ENCODE peak calls at places on chromosomes 7 and 10, in nine cellular contexts. S, M, C, K, R, A, V, Z and P are unnamed samples.

GRCh38 chr10:3482200-3482993 is 302.6 kb downstream of the KLF6 start:
- DNase-seq in S (peak), M (peak), C (peak), K (peak), R (peak), A (peak), V (peak), Z (no peak), P (no peak)

GRCh38 chr7:50529093-50529862 is 35.9 kb downstream of the DDC start:
- DNase-seq in S (no peak), M (no peak), C (no peak), K (no peak), R (no peak), A (no peak), V (no peak), Z (no peak), P (no peak)

GRCh38 chr10:17386616-17387075 is 67.7 kb downstream of the ST8SIA6 start:
- DNase-seq in S (peak), M (no peak), C (no peak), K (no peak), R (no peak), A (no peak), V (no peak), Z (no peak), P (no peak)

GRCh38 chr7:131123991-131124629 is 203.6 kb upstream of the MKLN1 start:
- DNase-seq in S (no peak), M (no peak), C (no peak), K (no peak), R (peak), A (no peak), V (no peak), Z (no peak), P (peak)

GRCh38 chr10:26216577-26216948 is at the start of gene GAD2:
- DNase-seq in S (peak), M (peak), C (no peak), K (no peak), R (no peak), A (no peak), V (no peak), Z (no peak), P (no peak)

GRCh38 chr10:113735913-113736312 is 15.6 kb upstream of the PLEKHS1 start:
- DNase-seq in S (peak), M (peak), C (peak), K (peak), R (peak), A (no peak), V (no peak), Z (no peak), P (no peak)

GRCh38 chr10:114273910-114274309 is 34.9 kb downstream of the VWA2 start:
- DNase-seq in S (no peak), M (no peak), C (no peak), K (no peak), R (no peak), A (no peak), V (no peak), Z (no peak), P (no peak)

GRCh38 chr10:104472957-104473745 is 119.5 kb downstream of the CFAP58 start:
- DNase-seq in S (no peak), M (no peak), C (no peak), K (peak), R (no peak), A (no peak), V (no peak), Z (no peak), P (no peak)

GRCh38 chr7:109003742-109004141 is 434.1 kb downstream of the DNAJB9 start:
- DNase-seq in S (no peak), M (no peak), C (peak), K (no peak), R (no peak), A (no peak), V (no peak), Z (no peak), P (no peak)

GRCh38 chr7:22885824-22886255 is 63.2 kb upstream of the TOMM7 start:
- DNase-seq in S (no peak), M (no peak), C (no peak), K (no peak), R (peak), A (no peak), V (no peak), Z (no peak), P (peak)

GRCh38 chr7:42227523-42227922 is 9.5 kb downstream of the GLI3 start:
- DNase-seq in S (peak), M (peak), C (no peak), K (no peak), R (no peak), A (no peak), V (no peak), Z (no peak), P (peak)

GRCh38 chr7:25887266-25887665 is 264.7 kb upstream of the NFE2L3 start:
- DNase-seq in S (no peak), M (no peak), C (no peak), K (no peak), R (no peak), A (no peak), V (no peak), Z (no peak), P (no peak)

GRCh38 chr7:128742206-128742605 is 3.0 kb downstream of the CALU start:
- DNase-seq in S (no peak), M (no peak), C (no peak), K (peak), R (no peak), A (no peak), V (peak), Z (no peak), P (no peak)

GRCh38 chr10:87038786-87039185 is 18.7 kb downstream of the FAM25A start:
- DNase-seq in S (no peak), M (no peak), C (no peak), K (peak), R (no peak), A (no peak), V (peak), Z (no peak), P (no peak)

GRCh38 chr10:22609719-22610118 is 104.7 kb downstream of the PIP4K2A start:
- DNase-seq in S (no peak), M (no peak), C (no peak), K (no peak), R (no peak), A (no peak), V (no peak), Z (no peak), P (no peak)

GRCh38 chr10:5291501-5292195 is 73.1 kb upstream of the UCN3 start:
- DNase-seq in S (no peak), M (peak), C (peak), K (peak), R (no peak), A (peak), V (peak), Z (no peak), P (peak)

GRCh38 chr7:44163591-44163990 is 22.5 kb upstream of the MYL7 start:
- DNase-seq in S (no peak), M (peak), C (no peak), K (peak), R (no peak), A (no peak), V (peak), Z (no peak), P (no peak)

GRCh38 chr10:31210190-31210589 is 108.8 kb upstream of the ZEB1 start:
- DNase-seq in S (no peak), M (no peak), C (no peak), K (no peak), R (no peak), A (no peak), V (no peak), Z (no peak), P (no peak)

GRCh38 chr7:140230862-140231778 is 54.3 kb upstream of the KDM7A start:
- DNase-seq in S (peak), M (peak), C (peak), K (peak), R (no peak), A (peak), V (peak), Z (peak), P (peak)

GRCh38 chr7:127674361-127674760 is 22.4 kb downstream of the SND1 start:
- DNase-seq in S (no peak), M (no peak), C (no peak), K (peak), R (no peak), A (no peak), V (no peak), Z (no peak), P (no peak)

GRCh38 chr7:24907311-24907886 is 72.6 kb downstream of the OSBPL3 start:
- DNase-seq in S (no peak), M (no peak), C (no peak), K (peak), R (no peak), A (peak), V (peak), Z (no peak), P (no peak)

GRCh38 chr10:132814469-132814856 is 28.5 kb upstream of the NKX6-2 start:
- DNase-seq in S (no peak), M (no peak), C (no peak), K (no peak), R (no peak), A (no peak), V (no peak), Z (no peak), P (no peak)

GRCh38 chr7:154183482-154183881 is 131.3 kb downstream of the DPP6 start:
- DNase-seq in S (no peak), M (no peak), C (no peak), K (no peak), R (no peak), A (no peak), V (no peak), Z (peak), P (no peak)

GRCh38 chr10:21194510-21194993 is 297.4 kb upstream of the NEBL start:
- DNase-seq in S (no peak), M (no peak), C (peak), K (no peak), R (no peak), A (peak), V (peak), Z (peak), P (no peak)

GRCh38 chr10:91798736-91799579 is 732 bp downstream of the TNKS2 start:
- DNase-seq in S (peak), M (peak), C (peak), K (peak), R (peak), A (peak), V (peak), Z (no peak), P (peak)

GRCh38 chr10:971150-971542 is 17.1 kb upstream of the GTPBP4 start:
- DNase-seq in S (no peak), M (no peak), C (peak), K (peak), R (no peak), A (no peak), V (no peak), Z (peak), P (no peak)

GRCh38 chr7:83248000-83248399 is 85.3 kb upstream of the PCLO start:
- DNase-seq in S (peak), M (no peak), C (no peak), K (no peak), R (no peak), A (no peak), V (peak), Z (no peak), P (no peak)

GRCh38 chr10:80596391-80597257 is 58.9 kb downstream of the SH2D4B start:
- DNase-seq in S (peak), M (peak), C (peak), K (peak), R (peak), A (peak), V (peak), Z (peak), P (peak)

GRCh38 chr7:28078036-28078901 is 102.3 kb downstream of the JAZF1 start:
- DNase-seq in S (peak), M (peak), C (peak), K (peak), R (peak), A (peak), V (peak), Z (peak), P (peak)

GRCh38 chr7:24956021-24956420 is 24.0 kb downstream of the OSBPL3 start:
- DNase-seq in S (no peak), M (no peak), C (no peak), K (peak), R (no peak), A (no peak), V (peak), Z (peak), P (no peak)

GRCh38 chr7:93382362-93382761 is 150.2 kb downstream of the VPS50 start:
- DNase-seq in S (no peak), M (no peak), C (peak), K (no peak), R (no peak), A (no peak), V (no peak), Z (no peak), P (no peak)

GRCh38 chr10:110706690-110707098 is 62.6 kb downstream of the RBM20 start:
- DNase-seq in S (peak), M (peak), C (no peak), K (peak), R (no peak), A (peak), V (peak), Z (no peak), P (no peak)

GRCh38 chr7:33986951-33987948 is 81.9 kb downstream of the BMPER start:
- DNase-seq in S (no peak), M (no peak), C (peak), K (peak), R (no peak), A (peak), V (peak), Z (no peak), P (no peak)

GRCh38 chr7:80614911-80615310 is 23.5 kb upstream of the CD36 start:
- DNase-seq in S (no peak), M (no peak), C (no peak), K (peak), R (no peak), A (no peak), V (peak), Z (no peak), P (no peak)

GRCh38 chr7:50697686-50698085 is 85.0 kb downstream of the GRB10 start:
- DNase-seq in S (no peak), M (no peak), C (no peak), K (no peak), R (no peak), A (no peak), V (no peak), Z (no peak), P (no peak)

GRCh38 chr10:76881477-76882220 is 756.0 kb downstream of the KCNMA1 start:
- DNase-seq in S (no peak), M (no peak), C (no peak), K (peak), R (no peak), A (no peak), V (no peak), Z (no peak), P (peak)

GRCh38 chr7:43764039-43764789 is 5.7 kb downstream of the BLVRA start:
- DNase-seq in S (no peak), M (no peak), C (peak), K (no peak), R (peak), A (no peak), V (peak), Z (no peak), P (no peak)

GRCh38 chr7:5425507-5426225 is 2.0 kb upstream of the TNRC18 start:
- DNase-seq in S (peak), M (peak), C (peak), K (peak), R (no peak), A (no peak), V (peak), Z (peak), P (no peak)

GRCh38 chr7:41445951-41446350 is 256.9 kb downstream of the INHBA start:
- DNase-seq in S (no peak), M (no peak), C (no peak), K (no peak), R (no peak), A (no peak), V (no peak), Z (no peak), P (no peak)

GRCh38 chr10:101111547-101111946 is 19.6 kb upstream of the TLX1 start:
- DNase-seq in S (no peak), M (no peak), C (no peak), K (no peak), R (no peak), A (no peak), V (no peak), Z (no peak), P (no peak)

GRCh38 chr10:101110856-101111523 is 20.1 kb upstream of the TLX1 start:
- DNase-seq in S (no peak), M (no peak), C (no peak), K (no peak), R (no peak), A (no peak), V (peak), Z (no peak), P (no peak)

GRCh38 chr10:101116754-101117153 is 14.3 kb upstream of the TLX1 start:
- DNase-seq in S (no peak), M (no peak), C (no peak), K (no peak), R (no peak), A (no peak), V (no peak), Z (no peak), P (no peak)

GRCh38 chr10:101112799-101113594 is 18.1 kb upstream of the TLX1 start:
- DNase-seq in S (no peak), M (no peak), C (no peak), K (no peak), R (no peak), A (no peak), V (no peak), Z (no peak), P (no peak)

GRCh38 chr10:101113890-101114403 is 17.2 kb upstream of the TLX1 start:
- DNase-seq in S (no peak), M (no peak), C (no peak), K (no peak), R (no peak), A (no peak), V (no peak), Z (no peak), P (no peak)
- H3K4me3 ChIP-seq in S (no peak), M (no peak), C (no peak), K (no peak), R (no peak), A (no peak), V (no peak), Z (no peak), P (no peak)

GRCh38 chr7:36348256-36348655 is 41.4 kb upstream of the ANLN start:
- DNase-seq in S (no peak), M (no peak), C (no peak), K (peak), R (no peak), A (no peak), V (no peak), Z (no peak), P (no peak)

GRCh38 chr7:36348771-36349170 is 40.9 kb upstream of the ANLN start:
- DNase-seq in S (no peak), M (no peak), C (no peak), K (no peak), R (no peak), A (no peak), V (no peak), Z (no peak), P (no peak)

GRCh38 chr7:36346260-36346831 is 43.3 kb upstream of the ANLN start:
- DNase-seq in S (no peak), M (no peak), C (no peak), K (no peak), R (no peak), A (no peak), V (no peak), Z (no peak), P (no peak)

GRCh38 chr7:36344618-36345017 is 45.0 kb upstream of the ANLN start:
- DNase-seq in S (no peak), M (no peak), C (no peak), K (no peak), R (no peak), A (no peak), V (no peak), Z (no peak), P (no peak)

GRCh38 chr7:36343548-36343947 is 46.1 kb upstream of the ANLN start:
- DNase-seq in S (no peak), M (no peak), C (no peak), K (no peak), R (no peak), A (no peak), V (no peak), Z (no peak), P (no peak)
- H3K27ac ChIP-seq in S (no peak), M (no peak), C (no peak), K (no peak), R (no peak), A (no peak), V (no peak), Z (no peak), P (no peak)

DNA sequence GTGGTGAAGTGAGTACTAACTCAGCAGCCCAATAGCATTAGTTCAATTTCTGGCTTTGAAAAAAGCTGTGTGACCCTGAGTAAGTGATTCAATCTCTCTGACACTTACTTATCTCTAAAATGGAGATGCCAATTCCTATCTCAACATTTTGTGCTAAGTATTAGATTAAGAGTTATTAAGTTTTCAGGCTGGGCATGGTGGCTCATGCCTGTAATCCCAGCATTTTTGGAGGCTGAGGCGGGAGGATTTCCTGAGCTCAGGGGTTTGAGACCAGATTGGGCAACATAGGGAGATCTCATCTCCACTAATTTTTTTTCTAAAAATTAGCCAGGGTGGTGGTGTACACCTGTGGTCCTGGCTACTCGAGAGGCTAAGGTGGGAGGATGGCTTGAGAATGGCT is 109.5 kb downstream of the PRTFDC1 start:
- DNase-seq in S (no peak), M (no peak), C (no peak), K (no peak), R (no peak), A (no peak), V (no peak), Z (no peak), P (no peak)
- TF ChIP-seq EZH2phosphoT487 in S (no peak), M (no peak), C (no peak), K (no peak), R (no peak), A (no peak), V (no peak), Z (no peak), P (no peak)

GRCh38 chr10:100730739-100731602 is 14.4 kb upstream of the PAX2 start:
- DNase-seq in S (peak), M (peak), C (peak), K (peak), R (no peak), A (no peak), V (no peak), Z (peak), P (peak)
- H3K4me3 ChIP-seq in S (peak), M (no peak), C (no peak), K (peak), R (no peak), A (peak), V (no peak), Z (peak), P (no peak)

GRCh38 chr7:1447112-1447511 is 12.2 kb downstream of the MICALL2 start:
- DNase-seq in S (no peak), M (no peak), C (no peak), K (no peak), R (no peak), A (no peak), V (no peak), Z (no peak), P (no peak)
- H3K27ac ChIP-seq in S (no peak), M (no peak), C (no peak), K (no peak), R (no peak), A (peak), V (no peak), Z (no peak), P (no peak)

GRCh38 chr10:124695259-124695658 is 48.9 kb downstream of the FAM53B start:
- DNase-seq in S (no peak), M (no peak), C (no peak), K (no peak), R (no peak), A (no peak), V (no peak), Z (no peak), P (no peak)

GRCh38 chr10:124697443-124697836 is 46.7 kb downstream of the FAM53B start:
- DNase-seq in S (no peak), M (no peak), C (no peak), K (no peak), R (no peak), A (no peak), V (no peak), Z (no peak), P (no peak)

GRCh38 chr10:124697837-124698559 is 46.2 kb downstream of the FAM53B start:
- DNase-seq in S (peak), M (peak), C (no peak), K (peak), R (no peak), A (no peak), V (no peak), Z (no peak), P (no peak)

GRCh38 chr10:124694467-124695195 is 49.5 kb downstream of the FAM53B start:
- DNase-seq in S (no peak), M (no peak), C (no peak), K (no peak), R (no peak), A (no peak), V (no peak), Z (no peak), P (no peak)

GRCh38 chr10:124696446-124697392 is 47.5 kb downstream of the FAM53B start:
- DNase-seq in S (no peak), M (no peak), C (no peak), K (no peak), R (peak), A (no peak), V (no peak), Z (no peak), P (peak)
- TF ChIP-seq EZH2phosphoT487 in S (no peak), M (no peak), C (no peak), K (no peak), R (no peak), A (no peak), V (no peak), Z (no peak), P (no peak)

GRCh38 chr7:107172318-107173032 is 3.7 kb downstream of the HBP1 start:
- DNase-seq in S (no peak), M (no peak), C (no peak), K (peak), R (no peak), A (no peak), V (no peak), Z (no peak), P (no peak)
- H3K4me3 ChIP-seq in S (no peak), M (no peak), C (no peak), K (no peak), R (no peak), A (no peak), V (no peak), Z (no peak), P (peak)